ENCODE peak calls at places on chromosome 1, in six cellular contexts. I is heart left ventricle; A is activated CD4-positive, alpha-beta T cell treated with anti-CD3 and anti-CD28 coated beads, Interleukin-2, amount 10 ng/mL, durations not matched to agents 7 days and 5 days; P is EL; R is substantia nigra; E is CD8-positive, alpha-beta memory T cell. Q is an unnamed sample.

GRCh38 chr1:22841754-22842370 is 130.8 kb downstream of the LACTBL1 start:
- DNase-seq in I (peak), A (no peak), P (no peak), R (no peak), E (no peak), Q (no peak)

GRCh38 chr1:46285730-46286477 is 17.5 kb downstream of the LRRC41 start:
- DNase-seq in I (no peak), A (peak), P (no peak), R (no peak), E (peak), Q (no peak)

GRCh38 chr1:6259491-6260362 is 1.2 kb downstream of the GPR153 start:
- DNase-seq in I (peak), A (peak), P (peak), R (peak), E (peak), Q (no peak)

GRCh38 chr1:79726321-79726720 is 719.8 kb upstream of the ADGRL4 start:
- DNase-seq in I (no peak), A (no peak), P (no peak), R (no peak), E (no peak), Q (no peak)

GRCh38 chr1:247496581-247497285 is 38.8 kb upstream of the OR2B11 start:
- DNase-seq in I (no peak), A (no peak), P (peak), R (no peak), E (no peak), Q (no peak)

GRCh38 chr1:151377150-151377884 is 4.8 kb upstream of the SELENBP1 start:
- DNase-seq in I (no peak), A (no peak), P (no peak), R (no peak), E (no peak), Q (no peak)

GRCh38 chr1:247357062-247357780 is 25.6 kb upstream of the ZNF496 start:
- DNase-seq in I (peak), A (no peak), P (peak), R (no peak), E (no peak), Q (no peak)

GRCh38 chr1:68332041-68332440 is 99.7 kb upstream of the WLS start:
- DNase-seq in I (no peak), A (no peak), P (peak), R (no peak), E (no peak), Q (no peak)

GRCh38 chr1:16615253-16616252 is 2.2 kb upstream of the NBPF1 start:
- DNase-seq in I (no peak), A (peak), P (no peak), R (no peak), E (no peak), Q (no peak)

GRCh38 chr1:229410692-229411433 is 23.0 kb downstream of the ACTA1 start:
- DNase-seq in I (peak), A (no peak), P (peak), R (no peak), E (no peak), Q (peak)

GRCh38 chr1:151326619-151327222 is 495 bp downstream of the PI4KB start:
- DNase-seq in I (peak), A (peak), P (peak), R (no peak), E (peak), Q (no peak)

GRCh38 chr1:206551985-206552325 is 44.6 kb downstream of the RASSF5 start:
- DNase-seq in I (no peak), A (peak), P (no peak), R (no peak), E (peak), Q (no peak)

GRCh38 chr1:241702436-241702835 is 50.4 kb downstream of the WDR64 start:
- DNase-seq in I (no peak), A (no peak), P (peak), R (no peak), E (no peak), Q (no peak)

GRCh38 chr1:212529211-212529731 is 79.3 kb upstream of the ATF3 start:
- DNase-seq in I (no peak), A (no peak), P (peak), R (no peak), E (no peak), Q (no peak)

GRCh38 chr1:23562138-23562819 is 3.0 kb upstream of the ID3 start:
- DNase-seq in I (peak), A (peak), P (peak), R (peak), E (no peak), Q (peak)

GRCh38 chr1:180145446-180145845 is 9.2 kb upstream of the QSOX1 start:
- DNase-seq in I (no peak), A (no peak), P (no peak), R (no peak), E (no peak), Q (no peak)

GRCh38 chr1:157359309-157360020 is 192.8 kb downstream of the FCRL5 start:
- DNase-seq in I (no peak), A (no peak), P (peak), R (no peak), E (no peak), Q (no peak)

GRCh38 chr1:43766818-43767525 is 59.6 kb downstream of the ST3GAL3 start:
- DNase-seq in I (no peak), A (no peak), P (no peak), R (no peak), E (no peak), Q (no peak)

GRCh38 chr1:1361982-1362423 is 3.6 kb upstream of the MXRA8 start:
- DNase-seq in I (peak), A (no peak), P (peak), R (no peak), E (no peak), Q (no peak)

GRCh38 chr1:206796984-206797402 is 24.7 kb upstream of the IL10 start:
- DNase-seq in I (no peak), A (no peak), P (no peak), R (no peak), E (no peak), Q (no peak)

GRCh38 chr1:11701981-11702803 is 10.7 kb downstream of the DRAXIN start:
- DNase-seq in I (no peak), A (no peak), P (no peak), R (no peak), E (no peak), Q (no peak)

GRCh38 chr1:58882322-58882951 is 98.6 kb upstream of the JUN start:
- DNase-seq in I (no peak), A (no peak), P (no peak), R (no peak), E (no peak), Q (no peak)

GRCh38 chr1:225769687-225770086 is 7.9 kb upstream of the SRP9 start:
- DNase-seq in I (no peak), A (no peak), P (no peak), R (no peak), E (no peak), Q (no peak)